ENCODE peak calls at places on chromosomes 1 and 21, in six cellular contexts. One of them, this sample, is unnamed.

GRCh38 chr1:115526900-115527299 is 114.9 kb upstream of the VANGL1 start:
- DNase-seq in H1: peak; percentile 14
- DNase-seq in A549: no peak
- DNase-seq in HepG2: no peak
- DNase-seq in K562: no peak
- DNase-seq in SK-N-SH: no peak
- DNase-seq in this sample: no peak

GRCh38 chr1:232142403-232143314 is 487.3 kb downstream of the SIPA1L2 start:
- DNase-seq in H1: no peak
- DNase-seq in A549: peak; percentile 31
- DNase-seq in HepG2: no peak
- DNase-seq in K562: no peak
- DNase-seq in SK-N-SH: peak; percentile 6
- DNase-seq in this sample: no peak

GRCh38 chr1:156245451-156246232 is 2.2 kb downstream of the PAQR6 start:
- DNase-seq in H1: peak; percentile 54
- DNase-seq in A549: no peak
- DNase-seq in HepG2: no peak
- DNase-seq in K562: no peak
- DNase-seq in SK-N-SH: peak; percentile 42
- DNase-seq in this sample: peak; percentile 50

GRCh38 chr1:13619909-13620308 is 36.3 kb downstream of the PDPN start:
- DNase-seq in H1: no peak
- DNase-seq in A549: no peak
- DNase-seq in HepG2: no peak
- DNase-seq in K562: no peak
- DNase-seq in SK-N-SH: no peak
- DNase-seq in this sample: no peak

GRCh38 chr1:47992720-47993119 is 4.5 kb downstream of the TRABD2B start:
- DNase-seq in H1: no peak
- DNase-seq in A549: no peak
- DNase-seq in HepG2: no peak
- DNase-seq in K562: no peak
- DNase-seq in SK-N-SH: no peak
- DNase-seq in this sample: no peak

GRCh38 chr1:3469104-3469848 is 14.8 kb downstream of the ARHGEF16 start:
- DNase-seq in H1: no peak
- DNase-seq in A549: no peak
- DNase-seq in HepG2: no peak
- DNase-seq in K562: no peak
- DNase-seq in SK-N-SH: no peak
- DNase-seq in this sample: no peak

GRCh38 chr1:117633068-117633345 is 27.2 kb downstream of the TENT5C start:
- DNase-seq in H1: no peak
- DNase-seq in A549: no peak
- DNase-seq in HepG2: no peak
- DNase-seq in K562: no peak
- DNase-seq in SK-N-SH: no peak
- DNase-seq in this sample: no peak

GRCh38 chr1:228084797-228085196 is 2.3 kb downstream of the ARF1 start:
- DNase-seq in H1: no peak
- DNase-seq in A549: no peak
- DNase-seq in HepG2: no peak
- DNase-seq in K562: no peak
- DNase-seq in SK-N-SH: no peak
- DNase-seq in this sample: no peak

GRCh38 chr1:201633297-201633696 is 94.4 kb downstream of the NAV1 start:
- DNase-seq in H1: no peak
- DNase-seq in A549: no peak
- DNase-seq in HepG2: no peak
- DNase-seq in K562: no peak
- DNase-seq in SK-N-SH: no peak
- DNase-seq in this sample: no peak

GRCh38 chr21:31781737-31782136 is 49.8 kb upstream of the SCAF4 start:
- DNase-seq in H1: no peak
- DNase-seq in A549: no peak
- DNase-seq in HepG2: no peak
- DNase-seq in K562: no peak
- DNase-seq in SK-N-SH: no peak
- DNase-seq in this sample: no peak

GRCh38 chr1:212589434-212589833 is 19.1 kb upstream of the ATF3 start:
- DNase-seq in H1: no peak
- DNase-seq in A549: no peak
- DNase-seq in HepG2: no peak
- DNase-seq in K562: no peak
- DNase-seq in SK-N-SH: no peak
- DNase-seq in this sample: no peak

GRCh38 chr1:116909511-116910378 is at the start of gene PTGFRN:
- DNase-seq in H1: peak; percentile 86
- DNase-seq in A549: peak; percentile 35
- DNase-seq in HepG2: no peak
- DNase-seq in K562: peak; percentile 72
- DNase-seq in SK-N-SH: peak; percentile 89
- DNase-seq in this sample: peak; percentile 75

GRCh38 chr1:59605761-59606160 is 209.0 kb upstream of the HOOK1 start:
- DNase-seq in H1: no peak
- DNase-seq in A549: no peak
- DNase-seq in HepG2: no peak
- DNase-seq in K562: peak; percentile 5
- DNase-seq in SK-N-SH: no peak
- DNase-seq in this sample: no peak

GRCh38 chr1:206590025-206590834 is 22.0 kb downstream of the EIF2D start:
- DNase-seq in H1: no peak
- DNase-seq in A549: no peak
- DNase-seq in HepG2: no peak
- DNase-seq in K562: peak; percentile 49
- DNase-seq in SK-N-SH: no peak
- DNase-seq in this sample: peak; percentile 51

GRCh38 chr1:192588546-192588945 is 13.0 kb downstream of the RGS1 start:
- DNase-seq in H1: no peak
- DNase-seq in A549: no peak
- DNase-seq in HepG2: no peak
- DNase-seq in K562: no peak
- DNase-seq in SK-N-SH: no peak
- DNase-seq in this sample: no peak

GRCh38 chr1:204673217-204673608 is 12.3 kb downstream of the LRRN2 start:
- DNase-seq in H1: no peak
- DNase-seq in A549: no peak
- DNase-seq in HepG2: no peak
- DNase-seq in K562: no peak
- DNase-seq in SK-N-SH: no peak
- DNase-seq in this sample: no peak

GRCh38 chr21:40143822-40144525 is 276.7 kb downstream of the PCP4 start:
- DNase-seq in H1: peak; percentile 84
- DNase-seq in A549: no peak
- DNase-seq in HepG2: peak; percentile 10
- DNase-seq in K562: peak; percentile 56
- DNase-seq in SK-N-SH: peak; percentile 69
- DNase-seq in this sample: peak; percentile 51

GRCh38 chr21:25983745-25984144 is 186.8 kb downstream of the APP start:
- DNase-seq in H1: no peak
- DNase-seq in A549: no peak
- DNase-seq in HepG2: no peak
- DNase-seq in K562: no peak
- DNase-seq in SK-N-SH: peak; percentile 46
- DNase-seq in this sample: no peak

GRCh38 chr1:151013518-151013917 is 5.3 kb downstream of the PRUNE1 start:
- DNase-seq in H1: no peak
- DNase-seq in A549: no peak
- DNase-seq in HepG2: peak; percentile 68
- DNase-seq in K562: peak; percentile 61
- DNase-seq in SK-N-SH: no peak
- DNase-seq in this sample: no peak

GRCh38 chr1:119968601-119969000 is 72.3 kb upstream of the ADAM30 start:
- DNase-seq in H1: no peak
- DNase-seq in A549: no peak
- DNase-seq in HepG2: no peak
- DNase-seq in K562: no peak
- DNase-seq in SK-N-SH: no peak
- DNase-seq in this sample: no peak

GRCh38 chr1:11051781-11052510 is 4.9 kb upstream of the MASP2 start:
- DNase-seq in H1: no peak
- DNase-seq in A549: no peak
- DNase-seq in HepG2: no peak
- DNase-seq in K562: no peak
- DNase-seq in SK-N-SH: no peak
- DNase-seq in this sample: peak; percentile 92
- H3K4me3 ChIP-seq in H1: no peak overlapping the region
- H3K4me3 ChIP-seq in A549: no peak overlapping the region
- H3K4me3 ChIP-seq in HepG2: no peak overlapping the region
- H3K4me3 ChIP-seq in K562: no peak overlapping the region
- H3K4me3 ChIP-seq in SK-N-SH: no peak overlapping the region
- H3K4me3 ChIP-seq in this sample: peak overlapping the region; percentile 1

DNA sequence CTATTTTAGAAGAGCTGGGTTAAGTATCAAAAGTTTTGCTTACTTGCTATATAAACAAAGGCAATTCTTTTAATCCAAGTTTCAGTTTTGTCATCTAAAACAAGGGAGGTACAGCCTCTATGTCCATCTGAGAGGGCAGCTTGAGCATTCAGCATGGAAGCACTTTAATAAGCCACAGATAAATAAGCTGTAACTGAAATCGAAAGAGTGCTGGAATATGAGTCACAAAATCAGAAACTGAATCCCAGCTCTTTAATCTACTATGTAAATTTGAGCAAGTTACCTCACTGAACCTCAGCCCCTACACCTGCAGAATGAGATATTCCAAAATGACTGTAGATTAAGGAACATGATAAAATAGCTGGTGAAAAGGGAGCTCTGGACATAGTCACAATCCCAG is 80.0 kb upstream of the HP1BP3 start:
- DNase-seq in H1: no peak
- DNase-seq in A549: no peak
- DNase-seq in HepG2: no peak
- DNase-seq in K562: no peak
- DNase-seq in SK-N-SH: no peak
- DNase-seq in this sample: no peak
- TF ChIP-seq MAX in H1: no peak
- TF ChIP-seq MAX in A549: no peak
- TF ChIP-seq MAX in HepG2: no peak
- TF ChIP-seq MAX in K562: no peak
- TF ChIP-seq MAX in SK-N-SH: no peak
- TF ChIP-seq MAX in this sample: no peak

GRCh38 chr1:198167436-198167934 is 10.7 kb downstream of the NEK7 start:
- DNase-seq in H1: no peak
- DNase-seq in A549: no peak
- DNase-seq in HepG2: no peak
- DNase-seq in K562: peak; percentile 56
- DNase-seq in SK-N-SH: no peak
- DNase-seq in this sample: peak; percentile 9
- H3K4me3 ChIP-seq in H1: no peak overlapping the region
- H3K4me3 ChIP-seq in A549: no peak overlapping the region
- H3K4me3 ChIP-seq in HepG2: no peak overlapping the region
- H3K4me3 ChIP-seq in K562: no peak overlapping the region
- H3K4me3 ChIP-seq in SK-N-SH: no peak overlapping the region
- H3K4me3 ChIP-seq in this sample: no peak overlapping the region

GRCh38 chr1:31414692-31415370 is 1.8 kb downstream of the SERINC2 start:
- DNase-seq in H1: no peak
- DNase-seq in A549: no peak
- DNase-seq in HepG2: no peak
- DNase-seq in K562: no peak
- DNase-seq in SK-N-SH: no peak
- DNase-seq in this sample: no peak
- TF ChIP-seq MAX in H1: no peak
- TF ChIP-seq MAX in A549: no peak
- TF ChIP-seq MAX in HepG2: no peak
- TF ChIP-seq MAX in K562: no peak
- TF ChIP-seq MAX in SK-N-SH: no peak
- TF ChIP-seq MAX in this sample: no peak

GRCh38 chr1:77282187-77282865 is 507 bp downstream of the AK5 start:
- DNase-seq in H1: peak; percentile 80
- DNase-seq in A549: peak; percentile 35
- DNase-seq in HepG2: no peak
- DNase-seq in K562: no peak
- DNase-seq in SK-N-SH: no peak
- DNase-seq in this sample: no peak

GRCh38 chr1:77281491-77282186 is at the start of gene AK5:
- DNase-seq in H1: peak; percentile 72
- DNase-seq in A549: peak; percentile 40
- DNase-seq in HepG2: no peak
- DNase-seq in K562: no peak
- DNase-seq in SK-N-SH: peak; percentile 90
- DNase-seq in this sample: peak; percentile 64

GRCh38 chr1:77280962-77281361 is 857 bp upstream of the AK5 start:
- DNase-seq in H1: no peak
- DNase-seq in A549: no peak
- DNase-seq in HepG2: no peak
- DNase-seq in K562: no peak
- DNase-seq in SK-N-SH: peak; percentile 9
- DNase-seq in this sample: no peak

GRCh38 chr1:77282866-77283539 is 1.2 kb downstream of the AK5 start:
- DNase-seq in H1: peak; percentile 78
- DNase-seq in A549: no peak
- DNase-seq in HepG2: no peak
- DNase-seq in K562: no peak
- DNase-seq in SK-N-SH: peak; percentile 47
- DNase-seq in this sample: peak; percentile 18

GRCh38 chr1:77283701-77284425 is 2.0 kb downstream of the AK5 start:
- DNase-seq in H1: no peak
- DNase-seq in A549: no peak
- DNase-seq in HepG2: no peak
- DNase-seq in K562: no peak
- DNase-seq in SK-N-SH: no peak
- DNase-seq in this sample: no peak
- H3K4me3 ChIP-seq in H1: peak overlapping the region; percentile 72
- H3K4me3 ChIP-seq in A549: no peak overlapping the region
- H3K4me3 ChIP-seq in HepG2: no peak overlapping the region
- H3K4me3 ChIP-seq in K562: no peak overlapping the region
- H3K4me3 ChIP-seq in SK-N-SH: peak overlapping the region; percentile 82
- H3K4me3 ChIP-seq in this sample: no peak overlapping the region

GRCh38 chr1:245587435-245588105 is 432.8 kb downstream of the KIF26B start:
- DNase-seq in H1: no peak
- DNase-seq in A549: no peak
- DNase-seq in HepG2: no peak
- DNase-seq in K562: no peak
- DNase-seq in SK-N-SH: peak; percentile 38
- DNase-seq in this sample: no peak

GRCh38 chr1:245583575-245584330 is 429.0 kb downstream of the KIF26B start:
- DNase-seq in H1: no peak
- DNase-seq in A549: no peak
- DNase-seq in HepG2: no peak
- DNase-seq in K562: no peak
- DNase-seq in SK-N-SH: peak; percentile 57
- DNase-seq in this sample: no peak

GRCh38 chr1:245588250-245588649 is 433.5 kb downstream of the KIF26B start:
- DNase-seq in H1: no peak
- DNase-seq in A549: no peak
- DNase-seq in HepG2: no peak
- DNase-seq in K562: no peak
- DNase-seq in SK-N-SH: peak; percentile 38
- DNase-seq in this sample: no peak

GRCh38 chr1:245583081-245583480 is 428.3 kb downstream of the KIF26B start:
- DNase-seq in H1: no peak
- DNase-seq in A549: no peak
- DNase-seq in HepG2: no peak
- DNase-seq in K562: no peak
- DNase-seq in SK-N-SH: no peak
- DNase-seq in this sample: no peak

GRCh38 chr1:245585252-245585959 is 430.6 kb downstream of the KIF26B start:
- DNase-seq in H1: no peak
- DNase-seq in A549: peak; percentile 48
- DNase-seq in HepG2: no peak
- DNase-seq in K562: no peak
- DNase-seq in SK-N-SH: peak; percentile 43
- DNase-seq in this sample: no peak
- TF ChIP-seq MAX in H1: no peak
- TF ChIP-seq MAX in A549: no peak
- TF ChIP-seq MAX in HepG2: no peak
- TF ChIP-seq MAX in K562: no peak
- TF ChIP-seq MAX in SK-N-SH: no peak
- TF ChIP-seq MAX in this sample: no peak